ENCODE peak calls at places on chromosomes 3 and 15, in ten cellular contexts. M is osteoblast; H is transverse colon; E is AG09319; T is tibial artery; K is CD4-positive, alpha-beta T cell; P is ovary; A is activated CD8-positive, alpha-beta T cell treated with anti-CD3 and anti-CD28 coated beads for 36 hours; Y is Calu3; D is MM.1S. S is an unnamed sample.

GRCh38 chr3:38590521-38590920 is 59.0 kb downstream of the SCN5A start:
- DNase-seq in D (no peak), H (peak), M (no peak), K (no peak), Y (no peak), E (no peak), A (no peak), T (peak), P (no peak), S (no peak)

GRCh38 chr15:63908986-63909385 is 75.2 kb upstream of the HERC1 start:
- DNase-seq in Y (no peak), E (no peak), H (no peak), K (no peak), M (peak), T (no peak), P (no peak), D (no peak), A (no peak), S (no peak)

GRCh38 chr3:195209836-195210551 is 61.0 kb downstream of the XXYLT1 start:
- DNase-seq in T (peak), H (no peak), D (no peak), K (no peak), E (peak), A (no peak), P (peak), M (peak), Y (no peak), S (no peak)

GRCh38 chr3:134039161-134039862 is 9.6 kb upstream of the SLCO2A1 start:
- DNase-seq in H (peak), K (no peak), T (no peak), E (no peak), P (no peak), A (no peak), Y (peak), D (no peak), M (no peak), S (no peak)

GRCh38 chr15:76963596-76963995 is 31.3 kb upstream of the PSTPIP1 start:
- DNase-seq in E (no peak), K (no peak), A (no peak), P (no peak), H (no peak), Y (no peak), T (no peak), D (no peak), M (no peak), S (no peak)

GRCh38 chr3:119588112-119588511 is 8.8 kb downstream of the ADPRH start:
- DNase-seq in M (no peak), P (no peak), K (no peak), T (peak), Y (peak), E (no peak), A (peak), H (peak), D (no peak), S (no peak)

GRCh38 chr3:176431986-176432385 is 765.3 kb downstream of the TBL1XR1 start:
- DNase-seq in K (no peak), M (no peak), D (no peak), H (no peak), P (no peak), T (no peak), A (no peak), E (no peak), Y (no peak), S (no peak)

GRCh38 chr3:155007729-155008128 is 72.4 kb upstream of the MME start:
- DNase-seq in D (no peak), T (no peak), K (no peak), E (no peak), Y (no peak), M (no peak), P (no peak), A (no peak), H (no peak), S (no peak)

GRCh38 chr3:46955157-46955556 is 21.4 kb downstream of the CCDC12 start:
- DNase-seq in T (no peak), D (no peak), A (no peak), P (no peak), Y (no peak), E (no peak), H (peak), K (no peak), M (no peak), S (no peak)

GRCh38 chr15:90413411-90414379 is 25.7 kb downstream of the IQGAP1 start:
- DNase-seq in D (no peak), P (no peak), H (no peak), M (no peak), T (no peak), K (no peak), Y (no peak), A (no peak), E (no peak), S (no peak)

GRCh38 chr15:65101418-65101890 is 13.5 kb downstream of the UBAP1L start:
- DNase-seq in K (peak), H (peak), D (peak), T (peak), M (peak), A (peak), E (no peak), Y (peak), P (peak), S (peak)

GRCh38 chr3:183381179-183381578 is 47.2 kb downstream of the MCF2L2 start:
- DNase-seq in T (no peak), D (no peak), K (no peak), M (no peak), P (no peak), H (no peak), Y (no peak), A (no peak), E (peak), S (no peak)

GRCh38 chr3:108311797-108312196 is 15.4 kb downstream of the HHLA2 start:
- DNase-seq in M (no peak), T (no peak), Y (no peak), K (no peak), H (no peak), E (no peak), A (no peak), P (no peak), D (no peak), S (no peak)

GRCh38 chr15:28886431-28887343 is 913 bp downstream of the APBA2 start:
- DNase-seq in P (no peak), E (no peak), Y (no peak), M (no peak), K (peak), T (no peak), H (no peak), D (no peak), A (no peak), S (no peak)

GRCh38 chr3:169895037-169895436 is 16.3 kb upstream of the SAMD7 start:
- DNase-seq in K (no peak), E (no peak), H (no peak), A (no peak), M (no peak), P (no peak), D (no peak), T (no peak), Y (no peak), S (no peak)

GRCh38 chr15:85494035-85494793 is 113.8 kb downstream of the AKAP13 start:
- DNase-seq in D (no peak), H (no peak), E (no peak), A (no peak), K (no peak), M (peak), P (no peak), Y (peak), T (no peak), S (no peak)

GRCh38 chr3:159186581-159186980 is 384.7 kb downstream of the MFSD1 start:
- DNase-seq in H (no peak), K (no peak), E (no peak), D (peak), P (no peak), Y (no peak), A (no peak), M (no peak), T (no peak), S (peak)

GRCh38 chr15:37695719-37696118 is 238.7 kb upstream of the TMCO5A start:
- DNase-seq in A (no peak), M (no peak), Y (no peak), T (no peak), E (no peak), P (no peak), H (no peak), K (no peak), D (no peak), S (no peak)

GRCh38 chr3:10164546-10165393 is at the start of gene IRAK2:
- DNase-seq in T (peak), P (peak), M (peak), H (peak), D (peak), Y (peak), K (peak), A (peak), E (peak), S (peak)

GRCh38 chr3:141963301-141963700 is 86.9 kb downstream of the ATP1B3 start:
- DNase-seq in D (no peak), P (no peak), A (no peak), E (no peak), M (no peak), H (no peak), Y (no peak), T (no peak), K (no peak), S (no peak)

GRCh38 chr3:37853691-37854413 is 7.8 kb upstream of the CTDSPL start:
- DNase-seq in Y (no peak), T (no peak), A (no peak), E (no peak), H (peak), D (no peak), M (no peak), K (no peak), P (no peak), S (no peak)

GRCh38 chr3:49339593-49339946 is 283 bp downstream of the USP4 start:
- DNase-seq in E (no peak), D (no peak), K (no peak), H (peak), M (no peak), T (no peak), A (no peak), Y (peak), P (no peak), S (no peak)

GRCh38 chr3:109702252-109702651 is 364.9 kb upstream of the DPPA4 start:
- DNase-seq in P (no peak), M (peak), A (peak), Y (peak), E (no peak), T (no peak), D (peak), H (no peak), K (no peak), S (no peak)

GRCh38 chr15:26355671-26356070 is 417.2 kb downstream of the GABRB3 start:
- DNase-seq in E (no peak), Y (no peak), M (no peak), H (no peak), T (no peak), P (no peak), D (no peak), K (no peak), A (no peak), S (no peak)

GRCh38 chr15:63823253-63823844 is 10.4 kb downstream of the HERC1 start:
- DNase-seq in E (no peak), M (peak), K (no peak), P (no peak), Y (no peak), T (no peak), A (no peak), D (no peak), H (no peak), S (no peak)

GRCh38 chr3:191065183-191065805 is 133.7 kb upstream of the OSTN start:
- DNase-seq in A (no peak), H (no peak), D (no peak), Y (no peak), T (no peak), M (no peak), K (no peak), P (no peak), E (no peak), S (no peak)

GRCh38 chr3:65963787-65964707 is 74.7 kb downstream of the MAGI1 start:
- DNase-seq in K (no peak), D (no peak), Y (peak), M (peak), E (no peak), P (no peak), T (no peak), H (no peak), A (peak), S (peak)

GRCh38 chr15:92164327-92165000 is 229.2 kb upstream of the ST8SIA2 start:
- DNase-seq in Y (peak), M (peak), A (no peak), T (no peak), K (no peak), P (no peak), E (no peak), D (no peak), H (no peak), S (no peak)

GRCh38 chr3:196502775-196503181 is 790 bp downstream of the RNF168 start:
- DNase-seq in E (peak), D (peak), K (peak), A (peak), Y (peak), T (peak), M (peak), H (peak), P (peak), S (peak)

GRCh38 chr3:9347086-9347485 is 15.8 kb upstream of the THUMPD3 start:
- DNase-seq in P (no peak), T (no peak), Y (no peak), M (no peak), K (no peak), E (no peak), H (no peak), D (no peak), A (no peak), S (no peak)

GRCh38 chr3:156226676-156227420 is 106.5 kb downstream of the KCNAB1 start:
- DNase-seq in H (no peak), P (no peak), T (no peak), K (no peak), D (no peak), Y (no peak), M (no peak), E (no peak), A (no peak), S (no peak)

GRCh38 chr3:23981955-23982354 is 36.9 kb downstream of the NR1D2 start:
- DNase-seq in Y (no peak), P (no peak), K (no peak), D (no peak), E (no peak), M (no peak), H (no peak), T (no peak), A (no peak), S (no peak)

GRCh38 chr15:98649996-98650870 is 1.9 kb downstream of the IGF1R start:
- DNase-seq in Y (peak), M (no peak), D (no peak), T (peak), E (no peak), K (peak), P (peak), H (peak), A (peak), S (no peak)

GRCh38 chr3:142886938-142887337 is 1.9 kb downstream of the PCOLCE2 start:
- DNase-seq in D (no peak), H (no peak), K (no peak), E (no peak), A (no peak), Y (no peak), T (no peak), P (no peak), M (peak), S (no peak)

GRCh38 chr15:47688573-47689086 is 28.7 kb upstream of the SEMA6D start:
- DNase-seq in Y (no peak), H (no peak), K (no peak), A (no peak), D (no peak), P (no peak), E (peak), T (no peak), M (no peak), S (no peak)

GRCh38 chr3:154018100-154018696 is 103.0 kb upstream of the ARHGEF26 start:
- DNase-seq in E (no peak), A (peak), T (no peak), K (peak), H (peak), P (no peak), M (no peak), Y (peak), D (peak), S (peak)

GRCh38 chr3:107117156-107117555 is 260.1 kb upstream of the CCDC54 start:
- DNase-seq in P (no peak), M (no peak), E (no peak), A (no peak), K (no peak), D (no peak), Y (no peak), H (no peak), T (no peak), S (no peak)

GRCh38 chr3:107112356-107112755 is 264.9 kb upstream of the CCDC54 start:
- DNase-seq in D (no peak), E (no peak), Y (no peak), A (no peak), K (no peak), M (no peak), T (no peak), P (no peak), H (no peak), S (no peak)

GRCh38 chr3:107116251-107116650 is 261.0 kb upstream of the CCDC54 start:
- DNase-seq in K (no peak), H (no peak), M (no peak), Y (no peak), A (no peak), E (no peak), T (no peak), P (no peak), D (no peak), S (no peak)

DNA sequence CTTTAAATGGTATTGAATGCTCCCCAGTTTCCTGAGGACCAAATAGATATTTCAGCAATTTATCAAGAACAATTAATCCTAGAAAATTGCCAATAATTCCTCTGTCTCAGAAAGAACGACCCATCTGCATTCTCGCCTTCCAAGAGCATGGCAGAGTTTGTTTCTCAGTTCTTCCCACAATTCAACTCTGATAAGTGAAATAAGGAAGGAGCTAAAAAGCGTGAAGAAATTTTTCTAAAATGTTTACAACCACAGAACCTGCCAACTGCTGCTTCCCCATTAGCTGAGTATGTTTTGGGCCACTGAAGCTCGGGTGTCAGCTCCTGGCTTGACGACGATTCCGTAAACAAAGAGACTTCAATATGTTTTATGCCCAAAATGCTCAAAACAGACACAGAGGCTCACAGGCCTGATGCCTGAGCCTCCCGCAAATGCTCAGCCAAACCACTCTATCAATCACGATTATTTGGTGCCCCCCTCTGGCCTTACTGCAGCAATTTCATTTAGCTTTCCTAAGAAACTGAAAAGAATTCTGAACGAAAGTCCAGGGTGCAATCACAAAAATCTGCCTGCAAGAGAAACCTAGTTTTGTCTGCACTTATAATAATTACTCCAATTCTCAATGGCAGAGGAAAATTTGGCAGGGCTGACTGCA is 259.2 kb upstream of the CCDC54 start:
- DNase-seq in A (peak), E (peak), M (peak), H (no peak), K (no peak), D (peak), Y (peak), T (no peak), P (peak), S (peak)
- TF ChIP-seq CTCF in A (no peak), E (peak), M (peak), H (no peak), K (no peak), D (peak), Y (peak), T (peak), P (no peak), S (peak)

DNA sequence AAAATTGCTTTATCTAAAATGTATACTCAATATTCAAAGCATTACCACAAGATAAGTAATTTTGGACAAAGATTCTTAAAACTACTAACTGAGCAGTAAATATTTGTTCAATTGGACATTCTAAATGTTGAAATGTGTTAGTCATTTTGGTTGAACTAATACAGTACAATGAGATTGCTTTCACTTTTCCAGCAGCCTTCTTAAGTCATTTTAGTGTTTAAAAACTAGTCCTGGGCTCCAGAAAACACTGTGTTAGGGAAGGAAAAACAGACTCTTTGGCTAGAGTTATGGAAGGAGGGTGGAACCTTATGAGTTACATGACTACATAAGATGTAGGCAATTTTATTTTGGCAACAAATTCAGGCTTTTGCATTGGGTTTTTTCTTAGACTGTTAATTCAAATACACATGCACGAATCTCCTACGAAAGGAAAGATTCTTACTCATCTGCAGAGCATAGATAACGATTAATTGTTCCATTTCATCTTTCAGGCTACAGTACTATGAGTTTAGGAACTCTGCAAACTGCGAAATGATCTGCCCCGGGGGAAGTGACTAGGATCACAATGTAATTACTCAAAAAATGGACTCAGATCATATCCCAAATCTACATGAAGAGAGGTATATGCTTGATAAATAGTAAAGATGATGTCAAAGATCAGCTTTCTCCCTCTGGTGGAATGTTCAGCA is 492.8 kb upstream of the MDFIC2 start:
- DNase-seq in P (no peak), H (no peak), Y (no peak), D (no peak), M (no peak), T (no peak), E (no peak), A (no peak), K (no peak), S (no peak)
- TF ChIP-seq CTCF in P (no peak), H (no peak), Y (no peak), D (no peak), M (peak), T (no peak), E (no peak), A (no peak), K (no peak), S (no peak)

DNA sequence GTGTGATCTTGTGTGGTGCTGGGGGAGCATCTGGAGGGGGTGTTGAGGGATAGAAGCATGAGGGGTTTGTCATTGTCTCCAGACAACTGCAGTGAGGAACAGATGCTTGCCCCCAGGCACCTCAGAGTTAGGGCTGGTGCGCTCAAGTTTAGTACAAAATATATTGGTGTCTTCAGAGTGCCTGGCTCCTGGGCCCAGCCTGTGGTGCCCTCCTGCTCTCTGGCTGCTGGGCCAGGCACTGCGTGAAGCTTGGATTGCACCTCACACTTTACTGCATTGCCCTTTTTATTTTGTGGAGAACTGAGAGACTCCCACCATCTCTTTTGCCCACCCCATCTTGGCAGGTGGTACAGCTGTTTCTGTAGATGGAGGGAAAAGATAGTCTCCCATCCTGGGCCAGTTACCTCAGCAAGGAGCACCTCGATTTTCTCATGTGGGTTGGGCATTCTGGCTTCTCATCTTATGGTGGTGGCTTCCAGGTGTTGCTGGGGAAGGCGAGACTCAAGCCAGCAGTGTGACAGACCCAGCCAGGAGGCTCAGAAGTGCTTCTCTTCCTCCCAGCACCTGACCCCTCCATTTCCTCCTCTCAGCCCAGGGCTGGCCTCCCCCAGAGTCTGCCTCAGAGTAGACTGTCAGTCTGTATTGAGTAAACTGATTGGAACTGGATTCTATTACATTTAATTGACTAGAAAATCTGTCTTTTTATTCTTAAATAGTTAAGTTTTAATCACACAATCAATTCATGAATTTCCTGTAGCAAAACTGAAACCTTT is 140.5 kb downstream of the DNAJB8 start:
- DNase-seq in T (no peak), A (no peak), D (no peak), H (no peak), E (no peak), K (no peak), Y (no peak), M (no peak), P (no peak), S (no peak)
- TF ChIP-seq CTCF in T (no peak), A (no peak), D (no peak), H (no peak), E (peak), K (no peak), Y (no peak), M (no peak), P (no peak), S (no peak)

GRCh38 chr3:174986685-174987084 is 127.6 kb downstream of the NAALADL2 start:
- DNase-seq in H (no peak), D (no peak), M (peak), Y (no peak), E (no peak), K (no peak), A (no peak), T (no peak), P (no peak), S (no peak)
- TF ChIP-seq CTCF in H (no peak), D (no peak), M (peak), Y (no peak), E (peak), K (no peak), A (no peak), T (no peak), P (no peak), S (no peak)

S was measured in GM13976.